ENCODE peak calls at places on chromosomes 2 and 18, in eight cellular contexts. One of them, this sample, is unnamed. For H3K4me1, the result is how much of the 10 kb centered on the place peaks cover.

GRCh38 chr2:138641277-138641676 is 138.9 kb downstream of the NXPH2 start:
- DNase-seq in HepG2: no peak
- DNase-seq in pancreas: no peak
- DNase-seq in CD8-positive, alpha-beta T cell: no peak
- DNase-seq in IMR-90: no peak
- DNase-seq in cardiac muscle cell: no peak
- DNase-seq in psoas muscle: no peak
- DNase-seq in astrocyte: peak
- DNase-seq in this sample: no peak

GRCh38 chr2:85737481-85737880 is 16.3 kb upstream of the ATOH8 start:
- DNase-seq in psoas muscle: peak
- DNase-seq in pancreas: peak
- DNase-seq in cardiac muscle cell: peak
- DNase-seq in CD8-positive, alpha-beta T cell: no peak
- DNase-seq in HepG2: peak
- DNase-seq in astrocyte: peak
- DNase-seq in IMR-90: peak
- DNase-seq in this sample: no peak

GRCh38 chr2:211351998-211352397 is 795.6 kb downstream of the CPS1 start:
- DNase-seq in IMR-90: no peak
- DNase-seq in pancreas: no peak
- DNase-seq in psoas muscle: no peak
- DNase-seq in HepG2: no peak
- DNase-seq in CD8-positive, alpha-beta T cell: no peak
- DNase-seq in cardiac muscle cell: no peak
- DNase-seq in astrocyte: no peak
- DNase-seq in this sample: no peak

GRCh38 chr2:54107903-54108615 is 7.4 kb upstream of the ACYP2 start:
- DNase-seq in HepG2: no peak
- DNase-seq in cardiac muscle cell: no peak
- DNase-seq in IMR-90: no peak
- DNase-seq in psoas muscle: no peak
- DNase-seq in pancreas: no peak
- DNase-seq in CD8-positive, alpha-beta T cell: no peak
- DNase-seq in astrocyte: no peak
- DNase-seq in this sample: no peak

GRCh38 chr2:11811036-11811654 is 64.7 kb downstream of the LPIN1 start:
- DNase-seq in HepG2: no peak
- DNase-seq in cardiac muscle cell: no peak
- DNase-seq in astrocyte: no peak
- DNase-seq in IMR-90: no peak
- DNase-seq in CD8-positive, alpha-beta T cell: no peak
- DNase-seq in psoas muscle: no peak
- DNase-seq in pancreas: no peak
- DNase-seq in this sample: no peak

GRCh38 chr2:157971702-157972101 is 95.6 kb upstream of the ACVR1 start:
- DNase-seq in psoas muscle: no peak
- DNase-seq in HepG2: no peak
- DNase-seq in IMR-90: no peak
- DNase-seq in astrocyte: no peak
- DNase-seq in cardiac muscle cell: no peak
- DNase-seq in pancreas: no peak
- DNase-seq in CD8-positive, alpha-beta T cell: no peak
- DNase-seq in this sample: no peak

GRCh38 chr2:165646321-165646801 is 147.7 kb downstream of the GALNT3 start:
- DNase-seq in IMR-90: no peak
- DNase-seq in HepG2: no peak
- DNase-seq in astrocyte: no peak
- DNase-seq in psoas muscle: no peak
- DNase-seq in cardiac muscle cell: peak
- DNase-seq in pancreas: no peak
- DNase-seq in CD8-positive, alpha-beta T cell: no peak
- DNase-seq in this sample: no peak

GRCh38 chr2:220555961-220556360 is 928.5 kb downstream of the SLC4A3 start:
- DNase-seq in CD8-positive, alpha-beta T cell: no peak
- DNase-seq in cardiac muscle cell: no peak
- DNase-seq in astrocyte: peak
- DNase-seq in HepG2: no peak
- DNase-seq in IMR-90: peak
- DNase-seq in psoas muscle: no peak
- DNase-seq in pancreas: no peak
- DNase-seq in this sample: no peak

GRCh38 chr18:63220903-63221302 is 98.7 kb downstream of the BCL2 start:
- DNase-seq in CD8-positive, alpha-beta T cell: no peak
- DNase-seq in psoas muscle: no peak
- DNase-seq in HepG2: no peak
- DNase-seq in pancreas: no peak
- DNase-seq in IMR-90: no peak
- DNase-seq in cardiac muscle cell: no peak
- DNase-seq in astrocyte: no peak
- DNase-seq in this sample: no peak

GRCh38 chr2:221346411-221346810 is 225.7 kb downstream of the EPHA4 start:
- DNase-seq in HepG2: no peak
- DNase-seq in pancreas: peak
- DNase-seq in CD8-positive, alpha-beta T cell: no peak
- DNase-seq in astrocyte: no peak
- DNase-seq in psoas muscle: no peak
- DNase-seq in IMR-90: no peak
- DNase-seq in cardiac muscle cell: no peak
- DNase-seq in this sample: no peak

GRCh38 chr2:202035089-202035940 is 1.7 kb downstream of the FZD7 start:
- DNase-seq in psoas muscle: peak
- DNase-seq in HepG2: no peak
- DNase-seq in pancreas: no peak
- DNase-seq in astrocyte: peak
- DNase-seq in cardiac muscle cell: peak
- DNase-seq in CD8-positive, alpha-beta T cell: peak
- DNase-seq in IMR-90: peak
- DNase-seq in this sample: no peak

GRCh38 chr2:126656311-126657145 is 570 bp downstream of the GYPC start:
- DNase-seq in HepG2: no peak
- DNase-seq in astrocyte: peak
- DNase-seq in IMR-90: peak
- DNase-seq in CD8-positive, alpha-beta T cell: peak
- DNase-seq in psoas muscle: peak
- DNase-seq in cardiac muscle cell: peak
- DNase-seq in pancreas: peak
- DNase-seq in this sample: no peak

GRCh38 chr2:202051499-202052161 is 18.0 kb downstream of the FZD7 start:
- DNase-seq in pancreas: no peak
- DNase-seq in HepG2: no peak
- DNase-seq in CD8-positive, alpha-beta T cell: no peak
- DNase-seq in cardiac muscle cell: peak
- DNase-seq in astrocyte: peak
- DNase-seq in psoas muscle: no peak
- DNase-seq in IMR-90: peak
- DNase-seq in this sample: no peak

GRCh38 chr2:135151615-135152014 is 99.5 kb downstream of the RAB3GAP1 start:
- DNase-seq in CD8-positive, alpha-beta T cell: no peak
- DNase-seq in pancreas: no peak
- DNase-seq in IMR-90: no peak
- DNase-seq in psoas muscle: no peak
- DNase-seq in astrocyte: no peak
- DNase-seq in HepG2: peak
- DNase-seq in cardiac muscle cell: no peak
- DNase-seq in this sample: no peak

GRCh38 chr2:121336528-121337294 is 51.7 kb upstream of the TFCP2L1 start:
- DNase-seq in CD8-positive, alpha-beta T cell: no peak
- DNase-seq in IMR-90: no peak
- DNase-seq in HepG2: no peak
- DNase-seq in cardiac muscle cell: no peak
- DNase-seq in psoas muscle: no peak
- DNase-seq in pancreas: no peak
- DNase-seq in astrocyte: no peak
- DNase-seq in this sample: no peak

GRCh38 chr18:59634096-59634495 is 63.1 kb downstream of the CCBE1 start:
- DNase-seq in HepG2: no peak
- DNase-seq in cardiac muscle cell: no peak
- DNase-seq in astrocyte: peak
- DNase-seq in IMR-90: no peak
- DNase-seq in pancreas: no peak
- DNase-seq in CD8-positive, alpha-beta T cell: no peak
- DNase-seq in psoas muscle: no peak
- DNase-seq in this sample: no peak

GRCh38 chr2:215460682-215461081 is 24.8 kb upstream of the FN1 start:
- DNase-seq in psoas muscle: no peak
- DNase-seq in astrocyte: peak
- DNase-seq in CD8-positive, alpha-beta T cell: no peak
- DNase-seq in cardiac muscle cell: peak
- DNase-seq in IMR-90: peak
- DNase-seq in HepG2: peak
- DNase-seq in pancreas: no peak
- DNase-seq in this sample: no peak

DNA sequence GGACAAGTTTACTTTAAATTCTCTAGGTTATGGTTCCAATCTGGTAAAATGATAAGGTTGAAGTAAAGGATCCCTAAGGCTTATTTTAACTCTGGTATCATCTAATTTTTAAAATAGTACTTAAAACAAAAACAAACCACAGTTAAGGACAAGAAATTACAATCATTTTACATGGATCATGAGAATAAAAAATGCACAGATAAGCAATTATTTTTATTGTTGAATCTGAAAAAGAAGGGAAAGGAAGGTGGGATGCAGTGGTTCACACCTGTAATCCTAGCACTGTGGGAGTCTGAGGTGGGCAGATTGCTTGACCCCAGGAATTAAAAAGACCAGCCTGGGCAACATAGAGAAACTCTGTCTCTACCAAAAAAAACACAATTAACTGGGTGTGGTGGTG is 2.4 kb downstream of the TNFAIP6 start:
- DNase-seq in astrocyte: no peak
- DNase-seq in IMR-90: no peak
- DNase-seq in pancreas: no peak
- DNase-seq in CD8-positive, alpha-beta T cell: no peak
- DNase-seq in cardiac muscle cell: no peak
- DNase-seq in HepG2: no peak
- DNase-seq in psoas muscle: no peak
- DNase-seq in this sample: no peak
- H3K27ac ChIP-seq in astrocyte: no peak
- H3K27ac ChIP-seq in IMR-90: no peak
- H3K27ac ChIP-seq in pancreas: no peak
- H3K27ac ChIP-seq in CD8-positive, alpha-beta T cell: no peak
- H3K27ac ChIP-seq in cardiac muscle cell: no peak
- H3K27ac ChIP-seq in HepG2: no peak
- H3K27ac ChIP-seq in psoas muscle: no peak
- H3K27ac ChIP-seq in this sample: no peak

GRCh38 chr2:60495226-60495625 is 58.2 kb downstream of the BCL11A start:
- DNase-seq in cardiac muscle cell: no peak
- DNase-seq in pancreas: no peak
- DNase-seq in CD8-positive, alpha-beta T cell: no peak
- DNase-seq in HepG2: no peak
- DNase-seq in astrocyte: no peak
- DNase-seq in psoas muscle: no peak
- DNase-seq in IMR-90: no peak
- DNase-seq in this sample: no peak
- H3K4me1 ChIP-seq in cardiac muscle cell: under half
- H3K4me1 ChIP-seq in pancreas: under half
- H3K4me1 ChIP-seq in CD8-positive, alpha-beta T cell: under half
- H3K4me1 ChIP-seq in HepG2: under half
- H3K4me1 ChIP-seq in astrocyte: under half
- H3K4me1 ChIP-seq in psoas muscle: under half
- H3K4me1 ChIP-seq in IMR-90: under half
- H3K4me1 ChIP-seq in this sample: under half

GRCh38 chr2:160061533-160062282 is 707 bp downstream of the PLA2R1 start:
- DNase-seq in pancreas: no peak
- DNase-seq in CD8-positive, alpha-beta T cell: no peak
- DNase-seq in psoas muscle: peak
- DNase-seq in astrocyte: no peak
- DNase-seq in IMR-90: no peak
- DNase-seq in HepG2: no peak
- DNase-seq in cardiac muscle cell: peak
- DNase-seq in this sample: no peak

GRCh38 chr2:160063895-160064577 is 1.6 kb upstream of the PLA2R1 start:
- DNase-seq in CD8-positive, alpha-beta T cell: no peak
- DNase-seq in cardiac muscle cell: no peak
- DNase-seq in pancreas: no peak
- DNase-seq in astrocyte: no peak
- DNase-seq in psoas muscle: no peak
- DNase-seq in IMR-90: no peak
- DNase-seq in HepG2: no peak
- DNase-seq in this sample: no peak

GRCh38 chr2:160062283-160063005 is at the start of gene PLA2R1:
- DNase-seq in psoas muscle: peak
- DNase-seq in IMR-90: peak
- DNase-seq in cardiac muscle cell: peak
- DNase-seq in HepG2: no peak
- DNase-seq in astrocyte: peak
- DNase-seq in pancreas: peak
- DNase-seq in CD8-positive, alpha-beta T cell: no peak
- DNase-seq in this sample: no peak

GRCh38 chr2:160064916-160065315 is 2.5 kb upstream of the PLA2R1 start:
- DNase-seq in pancreas: no peak
- DNase-seq in IMR-90: no peak
- DNase-seq in cardiac muscle cell: no peak
- DNase-seq in psoas muscle: no peak
- DNase-seq in HepG2: no peak
- DNase-seq in CD8-positive, alpha-beta T cell: no peak
- DNase-seq in astrocyte: no peak
- DNase-seq in this sample: no peak

DNA sequence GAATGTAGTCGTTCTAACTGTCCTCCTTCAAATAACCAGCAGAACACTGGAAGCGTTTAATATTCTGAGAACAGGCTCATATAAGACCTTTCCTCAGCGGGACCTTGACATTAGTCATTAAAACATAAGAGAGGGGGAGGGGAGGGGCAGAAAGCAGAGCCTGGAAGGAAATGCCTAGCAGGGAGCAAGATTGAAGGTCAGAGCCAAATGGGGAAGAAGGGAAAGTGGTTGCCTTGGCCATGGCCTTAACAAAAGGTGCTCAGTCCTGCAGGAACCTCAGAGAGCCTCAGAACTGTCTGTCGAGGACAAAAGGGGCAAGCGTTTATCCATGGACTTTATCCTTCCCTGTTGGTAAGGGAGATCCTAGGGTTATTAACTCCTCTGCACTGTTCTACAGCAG is 851 bp upstream of the PLA2R1 start:
- DNase-seq in IMR-90: no peak
- DNase-seq in astrocyte: no peak
- DNase-seq in pancreas: no peak
- DNase-seq in psoas muscle: no peak
- DNase-seq in CD8-positive, alpha-beta T cell: no peak
- DNase-seq in HepG2: no peak
- DNase-seq in cardiac muscle cell: peak
- DNase-seq in this sample: no peak
- H3K27ac ChIP-seq in IMR-90: no peak
- H3K27ac ChIP-seq in astrocyte: no peak
- H3K27ac ChIP-seq in pancreas: no peak
- H3K27ac ChIP-seq in psoas muscle: no peak
- H3K27ac ChIP-seq in CD8-positive, alpha-beta T cell: no peak
- H3K27ac ChIP-seq in HepG2: no peak
- H3K27ac ChIP-seq in cardiac muscle cell: no peak
- H3K27ac ChIP-seq in this sample: no peak

DNA sequence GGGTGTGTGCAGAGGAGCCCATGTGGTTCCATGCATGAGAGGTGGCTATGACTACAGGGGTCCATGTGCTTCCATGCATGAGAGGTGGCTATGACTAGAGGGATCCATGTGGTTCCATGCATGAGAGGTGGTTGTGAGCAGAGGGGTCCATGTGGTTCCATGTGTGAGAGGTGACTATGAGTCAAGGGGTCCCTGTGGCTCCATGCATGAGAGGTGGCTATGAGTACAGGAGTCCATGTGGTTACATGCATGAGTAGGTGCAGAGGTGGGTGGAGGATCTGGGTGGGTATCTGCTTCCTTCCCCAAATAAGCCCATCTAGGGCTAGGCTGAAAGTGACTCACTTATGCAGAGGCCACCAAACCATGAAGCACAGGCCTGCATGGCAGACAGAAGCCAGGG is 137.8 kb downstream of the TNS1 start:
- DNase-seq in psoas muscle: no peak
- DNase-seq in pancreas: no peak
- DNase-seq in IMR-90: no peak
- DNase-seq in HepG2: no peak
- DNase-seq in astrocyte: no peak
- DNase-seq in CD8-positive, alpha-beta T cell: no peak
- DNase-seq in cardiac muscle cell: no peak
- DNase-seq in this sample: no peak
- H3K4me1 ChIP-seq in psoas muscle: half or more
- H3K4me1 ChIP-seq in pancreas: under half
- H3K4me1 ChIP-seq in IMR-90: under half
- H3K4me1 ChIP-seq in HepG2: under half
- H3K4me1 ChIP-seq in astrocyte: under half
- H3K4me1 ChIP-seq in CD8-positive, alpha-beta T cell: under half
- H3K4me1 ChIP-seq in cardiac muscle cell: under half
- H3K4me1 ChIP-seq in this sample: under half